ENCODE peak calls at places on chromosomes 12 and 14, in seven cellular contexts. E, H, U, B, G, C and P are unnamed samples.

GRCh38 chr12:113149361-113150150 is at the start of gene CFAP73:
- DNase-seq in E (peak), C (peak), G (peak), U (peak), H (peak), B (peak), P (peak)

GRCh38 chr12:23906329-23906728 is 43.1 kb downstream of the SOX5 start:
- DNase-seq in H (peak), B (peak), C (no peak), E (peak), U (peak), G (peak), P (no peak)

GRCh38 chr14:80212025-80212402 is 710 bp upstream of the DIO2 start:
- DNase-seq in G (peak), E (peak), B (peak), H (no peak), C (peak), U (peak), P (no peak)

GRCh38 chr14:96165493-96166474 is 38.9 kb upstream of the BDKRB2 start:
- DNase-seq in H (peak), E (no peak), C (no peak), U (no peak), G (no peak), B (no peak), P (no peak)

GRCh38 chr14:31934767-31935266 is 142.3 kb upstream of the ARHGAP5 start:
- DNase-seq in E (peak), U (peak), H (peak), G (peak), C (peak), B (no peak), P (no peak)

GRCh38 chr12:132428872-132429121 is 61.2 kb upstream of the FBRSL1 start:
- DNase-seq in E (no peak), G (no peak), H (no peak), U (peak), C (no peak), B (no peak), P (no peak)

GRCh38 chr14:77883479-77884238 is 83.8 kb downstream of the ADCK1 start:
- DNase-seq in U (peak), B (no peak), G (no peak), C (no peak), H (no peak), E (no peak), P (no peak)

GRCh38 chr14:104592785-104593184 is 11.8 kb downstream of the TMEM179 start:
- DNase-seq in C (no peak), U (no peak), E (no peak), H (no peak), B (no peak), G (no peak), P (no peak)

GRCh38 chr12:52390739-52391617 is 5.5 kb upstream of the KRT84 start:
- DNase-seq in G (peak), B (no peak), H (peak), U (peak), E (peak), C (peak), P (no peak)

GRCh38 chr12:132491761-132492378 is 1.9 kb downstream of the FBRSL1 start:
- DNase-seq in U (no peak), G (no peak), B (no peak), C (no peak), E (no peak), H (no peak), P (no peak)

GRCh38 chr14:51014086-51014485 is 69.8 kb upstream of the PYGL start:
- DNase-seq in C (no peak), U (no peak), B (no peak), H (no peak), E (peak), G (no peak), P (no peak)

GRCh38 chr14:76716285-76716684 is 45.0 kb upstream of the VASH1 start:
- DNase-seq in H (no peak), G (no peak), U (no peak), B (no peak), E (no peak), C (no peak), P (no peak)

GRCh38 chr12:2417761-2418160 is 365.0 kb downstream of the CACNA1C start:
- DNase-seq in G (no peak), E (no peak), B (no peak), H (peak), U (no peak), C (no peak), P (no peak)

GRCh38 chr12:109121346-109121880 is 5.0 kb downstream of the ACACB start:
- DNase-seq in B (no peak), E (no peak), G (no peak), C (no peak), H (no peak), U (no peak), P (no peak)

GRCh38 chr12:1606021-1606622 is 11.7 kb upstream of the FBXL14 start:
- DNase-seq in C (peak), U (peak), H (peak), E (peak), G (peak), B (no peak), P (no peak)

GRCh38 chr12:96103067-96103650 is 67.8 kb upstream of the LTA4H start:
- DNase-seq in G (no peak), U (no peak), B (no peak), C (no peak), E (no peak), H (no peak), P (no peak)

GRCh38 chr12:113858828-113859386 is 107.2 kb downstream of the RBM19 start:
- DNase-seq in B (no peak), C (no peak), E (no peak), G (no peak), U (no peak), H (no peak), P (no peak)

GRCh38 chr14:51901475-51902024 is 41.1 kb downstream of the GNG2 start:
- DNase-seq in G (no peak), H (no peak), B (no peak), C (no peak), U (no peak), E (no peak), P (no peak)

GRCh38 chr12:50933459-50934124 is 18.8 kb upstream of the HIGD1C start:
- DNase-seq in C (no peak), E (no peak), G (peak), H (no peak), B (no peak), U (peak), P (no peak)

GRCh38 chr14:32620303-32620702 is 291.2 kb downstream of the AKAP6 start:
- DNase-seq in E (peak), U (no peak), H (no peak), B (no peak), G (peak), C (no peak), P (no peak)

GRCh38 chr14:99146991-99147740 is 124.8 kb downstream of the BCL11B start:
- DNase-seq in B (no peak), G (no peak), H (no peak), E (no peak), U (no peak), C (no peak), P (no peak)

GRCh38 chr12:14935031-14935430 is 3.3 kb downstream of the ERP27 start:
- DNase-seq in U (no peak), E (no peak), C (no peak), B (no peak), H (no peak), G (no peak), P (no peak)

GRCh38 chr12:3014641-3015040 is 55.4 kb downstream of the TEAD4 start:
- DNase-seq in B (no peak), U (peak), H (no peak), C (no peak), E (no peak), G (no peak), P (no peak)

GRCh38 chr12:99911076-99911475 is 73.7 kb downstream of the ANKS1B start:
- DNase-seq in B (no peak), G (peak), U (peak), C (peak), E (peak), H (no peak), P (no peak)

GRCh38 chr14:101120636-101121398 is 217.3 kb upstream of the RTL1 start:
- DNase-seq in E (no peak), H (peak), B (no peak), U (no peak), G (no peak), C (peak), P (peak)

GRCh38 chr14:58072288-58073071 is 79.5 kb downstream of the ARMH4 start:
- DNase-seq in B (peak), H (peak), U (peak), E (peak), G (peak), C (peak), P (no peak)

GRCh38 chr12:115337693-115338543 is 653.9 kb upstream of the TBX3 start:
- DNase-seq in H (peak), U (peak), C (peak), G (peak), E (peak), B (no peak), P (no peak)

GRCh38 chr12:14910090-14910915 is 24.6 kb upstream of the MGP start:
- DNase-seq in B (no peak), U (no peak), H (no peak), C (peak), G (no peak), E (peak), P (no peak)

GRCh38 chr12:12784911-12785814 is at the start of gene APOLD1:
- DNase-seq in B (no peak), E (no peak), U (peak), C (peak), G (peak), H (peak), P (no peak)

GRCh38 chr14:28661171-28661772 is 105.3 kb upstream of the FOXG1 start:
- DNase-seq in U (peak), C (peak), B (no peak), E (peak), G (peak), H (peak), P (peak)

GRCh38 chr14:68144051-68144681 is 324.6 kb downstream of the RAD51B start:
- DNase-seq in H (no peak), G (no peak), B (no peak), U (no peak), C (no peak), E (peak), P (no peak)

GRCh38 chr12:49026678-49027480 is 8.3 kb upstream of the PRKAG1 start:
- DNase-seq in E (no peak), C (no peak), H (no peak), U (no peak), G (no peak), B (no peak), P (no peak)

GRCh38 chr12:30882706-30883105 is 43.8 kb upstream of the TSPAN11 start:
- DNase-seq in E (no peak), B (no peak), H (no peak), G (no peak), U (peak), C (no peak), P (no peak)
- H2BK5ac ChIP-seq in E (no peak), B (no peak), H (no peak), G (no peak), U (no peak), C (no peak), P (no peak)

DNA sequence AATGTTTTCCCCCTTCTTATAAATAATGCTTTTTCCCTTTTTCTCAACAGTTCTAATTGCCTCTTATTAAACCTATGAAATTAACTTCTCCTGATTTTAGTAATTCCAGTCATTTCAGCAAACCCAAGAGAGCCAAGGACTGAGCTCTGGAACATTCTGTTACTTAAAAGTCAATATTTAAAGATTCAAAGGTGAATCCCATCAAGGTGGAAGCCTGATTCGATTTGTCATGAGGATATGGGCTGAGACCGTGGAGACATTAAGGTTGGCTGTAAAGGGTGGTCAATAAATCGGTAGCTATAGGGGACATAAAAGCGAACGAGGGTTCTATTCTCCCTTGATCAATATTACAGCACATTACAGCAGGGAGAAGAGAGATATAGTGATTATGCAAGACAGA is 66.6 kb upstream of the NELL2 start:
- DNase-seq in B (no peak), U (no peak), G (no peak), C (no peak), E (no peak), H (no peak), P (no peak)
- H2BK5ac ChIP-seq in B (no peak), U (no peak), G (no peak), C (no peak), E (no peak), H (no peak), P (no peak)

DNA sequence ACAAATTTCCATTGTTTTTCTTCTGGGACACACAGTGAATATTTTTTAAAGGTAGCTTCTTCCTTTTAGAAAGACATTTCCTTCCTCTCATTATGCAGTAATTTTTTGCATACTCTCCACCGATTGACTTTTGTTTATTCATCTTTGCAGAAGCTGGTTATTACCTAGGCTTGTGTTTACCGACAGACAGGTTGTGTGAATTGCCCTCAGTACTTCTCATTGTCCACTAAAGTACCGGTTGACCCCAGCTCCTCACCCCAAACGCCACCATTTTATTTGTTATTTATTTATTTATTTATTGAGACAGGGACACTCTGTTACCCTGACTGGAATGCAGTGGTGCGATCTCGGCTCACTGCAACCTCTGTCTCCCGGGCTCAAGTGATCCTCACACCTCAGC is 63.4 kb upstream of the MYL2 start:
- DNase-seq in E (no peak), C (no peak), H (no peak), U (no peak), G (no peak), B (no peak), P (no peak)
- H2BK5ac ChIP-seq in E (no peak), C (no peak), H (no peak), U (no peak), G (no peak), B (no peak), P (no peak)

DNA sequence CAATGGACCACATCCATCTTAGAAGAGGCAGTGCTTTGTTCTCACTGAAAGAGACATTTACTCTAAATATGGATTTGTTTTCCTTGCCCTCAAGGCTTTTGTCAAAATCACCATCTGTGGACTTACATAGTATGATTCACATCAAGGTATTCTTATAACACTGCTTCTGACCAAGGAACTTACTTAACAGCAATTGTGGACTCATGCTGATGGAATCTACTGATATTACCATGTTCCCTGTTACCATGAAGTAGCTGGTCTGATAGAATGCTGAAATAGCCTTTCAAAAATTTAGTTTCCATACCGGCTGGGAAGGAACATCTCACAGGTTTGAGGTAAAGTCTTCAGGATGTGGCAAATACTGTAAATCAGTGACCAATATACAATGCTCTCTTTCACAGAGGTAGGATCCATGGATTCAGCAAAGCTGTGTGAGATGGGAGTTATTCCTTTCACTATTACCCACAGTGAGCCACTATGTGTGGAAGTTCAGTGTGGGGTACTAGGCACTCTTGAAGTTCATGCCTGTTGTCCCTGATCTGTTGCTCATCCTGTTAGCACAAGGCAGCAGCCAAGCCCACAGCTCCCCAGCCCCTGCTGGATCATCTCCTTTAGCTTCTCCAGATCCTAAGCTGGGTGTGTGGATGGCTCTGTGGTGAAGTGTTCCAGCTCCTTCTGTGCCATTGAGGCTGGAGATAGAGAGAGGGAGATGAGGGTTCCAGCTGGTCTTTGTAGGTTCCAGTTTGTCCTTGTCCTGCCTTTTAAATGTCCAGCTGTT is 126.4 kb downstream of the ATP23 start:
- DNase-seq in H (no peak), E (peak), G (peak), U (peak), C (peak), B (no peak), P (no peak)
- H2BK5ac ChIP-seq in H (no peak), E (no peak), G (no peak), U (no peak), C (no peak), B (no peak), P (no peak)

GRCh38 chr12:47777151-47777550 is 4.1 kb downstream of the SLC48A1 start:
- DNase-seq in H (no peak), U (no peak), E (no peak), B (no peak), G (no peak), C (no peak), P (no peak)

GRCh38 chr12:47778842-47779241 is 5.8 kb downstream of the SLC48A1 start:
- DNase-seq in U (no peak), B (no peak), G (no peak), H (no peak), C (no peak), E (no peak), P (no peak)

GRCh38 chr12:47776471-47777143 is 3.6 kb downstream of the SLC48A1 start:
- DNase-seq in H (no peak), E (peak), U (no peak), B (no peak), C (peak), G (peak), P (no peak)

GRCh38 chr12:47779301-47779942 is 6.4 kb downstream of the SLC48A1 start:
- DNase-seq in C (peak), E (peak), H (peak), B (peak), G (peak), U (peak), P (peak)

DNA sequence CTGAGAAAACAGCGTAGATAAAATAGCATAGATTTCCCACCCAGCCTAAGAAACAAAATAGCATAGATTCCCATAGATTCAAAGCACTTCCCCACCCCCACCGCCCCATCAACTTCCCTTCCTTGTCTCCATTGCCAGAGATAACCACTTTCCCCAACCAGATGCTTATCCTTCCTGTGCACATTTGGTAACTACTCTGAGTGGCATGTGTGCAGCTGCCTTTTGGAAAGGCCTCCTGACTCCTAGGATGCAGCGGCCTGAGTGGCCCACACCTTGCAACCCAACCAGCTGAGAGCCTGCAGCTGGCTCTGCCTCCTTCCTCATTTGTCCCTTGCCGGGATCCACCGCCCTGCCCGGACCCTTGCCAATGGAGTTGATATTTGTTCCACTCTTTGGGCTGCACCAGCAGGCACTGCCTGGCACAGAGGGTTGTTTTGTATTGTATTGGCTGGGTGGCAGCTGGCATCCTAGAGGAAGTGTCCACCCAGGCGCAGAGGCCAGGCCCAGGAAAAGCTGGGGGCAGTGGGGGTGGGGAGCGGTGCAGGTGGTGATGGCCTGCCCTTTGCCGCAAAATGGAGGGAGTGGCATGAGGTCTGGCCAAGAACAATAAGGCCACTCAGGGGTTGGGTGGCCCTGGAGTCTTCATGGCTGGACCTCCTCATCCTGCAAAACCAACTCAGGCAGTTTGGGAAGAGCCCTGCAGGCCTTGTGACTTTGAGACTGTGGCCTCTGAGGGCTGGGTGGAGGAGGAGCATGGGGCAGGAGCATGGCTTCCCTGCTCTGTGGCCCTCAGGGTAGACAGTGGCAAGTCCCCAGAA is 4.9 kb downstream of the SLC48A1 start:
- DNase-seq in H (no peak), U (peak), E (no peak), B (no peak), C (peak), G (no peak), P (no peak)
- H2BK5ac ChIP-seq in H (no peak), U (no peak), E (no peak), B (no peak), C (no peak), G (no peak), P (peak)

GRCh38 chr12:104490221-104490620 is 33.5 kb downstream of the CHST11 start:
- DNase-seq in E (no peak), G (no peak), B (no peak), C (no peak), U (no peak), H (no peak), P (no peak)
- H2BK5ac ChIP-seq in E (no peak), G (no peak), B (no peak), C (no peak), U (no peak), H (no peak), P (no peak)